ENCODE peak calls at places on chromosomes 11 and 22, in nine cellular contexts. One of them, this sample, is unnamed.

GRCh38 chr11:47412152-47412746 is 3.9 kb downstream of the SLC39A13 start:
- DNase-seq in HuH-7: peak; percentile 85
- DNase-seq in T-helper 9 cell: peak; percentile 48
- DNase-seq in AG08396: peak; percentile 68
- DNase-seq in HuH-7.5: peak; percentile 84
- DNase-seq in EL: peak; percentile 52
- DNase-seq in sciatic nerve: no peak
- DNase-seq in activated effector memory CD4-positive, alpha-beta T cell treated with Interleukin-2 at 50 U/mL for 16 hours: peak; percentile 38
- DNase-seq in amniotic epithelial cell: no peak
- DNase-seq in this sample: no peak

GRCh38 chr22:49693416-49693815 is 134.3 kb downstream of the BRD1 start:
- DNase-seq in sciatic nerve: peak; percentile 33
- DNase-seq in activated effector memory CD4-positive, alpha-beta T cell treated with Interleukin-2 at 50 U/mL for 16 hours: no peak
- DNase-seq in AG08396: no peak
- DNase-seq in amniotic epithelial cell: no peak
- DNase-seq in HuH-7: no peak
- DNase-seq in HuH-7.5: no peak
- DNase-seq in T-helper 9 cell: no peak
- DNase-seq in EL: no peak
- DNase-seq in this sample: no peak

GRCh38 chr22:33919591-33920501 is at the start of gene LARGE1:
- DNase-seq in activated effector memory CD4-positive, alpha-beta T cell treated with Interleukin-2 at 50 U/mL for 16 hours: no peak
- DNase-seq in AG08396: peak; percentile 74
- DNase-seq in T-helper 9 cell: no peak
- DNase-seq in sciatic nerve: peak; percentile 67
- DNase-seq in HuH-7: peak; percentile 26
- DNase-seq in HuH-7.5: no peak
- DNase-seq in amniotic epithelial cell: no peak
- DNase-seq in EL: no peak
- DNase-seq in this sample: peak; percentile 39

GRCh38 chr11:62547691-62548281 is 1.2 kb upstream of the AHNAK start:
- DNase-seq in EL: no peak
- DNase-seq in T-helper 9 cell: no peak
- DNase-seq in AG08396: no peak
- DNase-seq in sciatic nerve: no peak
- DNase-seq in HuH-7.5: peak; percentile 59
- DNase-seq in activated effector memory CD4-positive, alpha-beta T cell treated with Interleukin-2 at 50 U/mL for 16 hours: no peak
- DNase-seq in HuH-7: no peak
- DNase-seq in amniotic epithelial cell: no peak
- DNase-seq in this sample: no peak

GRCh38 chr11:11157201-11157600 is 195.8 kb downstream of the CSNK2A3 start:
- DNase-seq in HuH-7: peak; percentile 39
- DNase-seq in amniotic epithelial cell: peak; percentile 38
- DNase-seq in activated effector memory CD4-positive, alpha-beta T cell treated with Interleukin-2 at 50 U/mL for 16 hours: peak; percentile 31
- DNase-seq in sciatic nerve: no peak
- DNase-seq in T-helper 9 cell: peak; percentile 60
- DNase-seq in AG08396: peak; percentile 49
- DNase-seq in EL: peak; percentile 29
- DNase-seq in HuH-7.5: peak; percentile 17
- DNase-seq in this sample: peak; percentile 22

GRCh38 chr11:47338396-47339241 is 13.9 kb downstream of the MYBPC3 start:
- DNase-seq in T-helper 9 cell: no peak
- DNase-seq in AG08396: no peak
- DNase-seq in amniotic epithelial cell: no peak
- DNase-seq in HuH-7.5: no peak
- DNase-seq in EL: no peak
- DNase-seq in sciatic nerve: no peak
- DNase-seq in activated effector memory CD4-positive, alpha-beta T cell treated with Interleukin-2 at 50 U/mL for 16 hours: no peak
- DNase-seq in HuH-7: no peak
- DNase-seq in this sample: no peak

GRCh38 chr11:16099501-16099900 is 256.8 kb downstream of the SOX6 start:
- DNase-seq in EL: peak; percentile 46
- DNase-seq in AG08396: no peak
- DNase-seq in HuH-7: no peak
- DNase-seq in sciatic nerve: no peak
- DNase-seq in T-helper 9 cell: no peak
- DNase-seq in activated effector memory CD4-positive, alpha-beta T cell treated with Interleukin-2 at 50 U/mL for 16 hours: no peak
- DNase-seq in amniotic epithelial cell: no peak
- DNase-seq in HuH-7.5: no peak
- DNase-seq in this sample: no peak

GRCh38 chr11:104917259-104918112 is 19.2 kb upstream of the CASP12 start:
- DNase-seq in HuH-7.5: no peak
- DNase-seq in HuH-7: no peak
- DNase-seq in T-helper 9 cell: no peak
- DNase-seq in sciatic nerve: no peak
- DNase-seq in AG08396: no peak
- DNase-seq in amniotic epithelial cell: no peak
- DNase-seq in EL: no peak
- DNase-seq in activated effector memory CD4-positive, alpha-beta T cell treated with Interleukin-2 at 50 U/mL for 16 hours: no peak
- DNase-seq in this sample: no peak

GRCh38 chr22:50191041-50191740 is 5.5 kb downstream of the TRABD start:
- DNase-seq in activated effector memory CD4-positive, alpha-beta T cell treated with Interleukin-2 at 50 U/mL for 16 hours: peak; percentile 72
- DNase-seq in amniotic epithelial cell: peak; percentile 43
- DNase-seq in HuH-7: no peak
- DNase-seq in HuH-7.5: no peak
- DNase-seq in sciatic nerve: no peak
- DNase-seq in EL: no peak
- DNase-seq in AG08396: no peak
- DNase-seq in T-helper 9 cell: peak; percentile 74
- DNase-seq in this sample: no peak

GRCh38 chr22:30941363-30941740 is 27.2 kb downstream of the MORC2 start:
- DNase-seq in HuH-7: no peak
- DNase-seq in EL: no peak
- DNase-seq in activated effector memory CD4-positive, alpha-beta T cell treated with Interleukin-2 at 50 U/mL for 16 hours: peak; percentile 13
- DNase-seq in T-helper 9 cell: no peak
- DNase-seq in AG08396: no peak
- DNase-seq in amniotic epithelial cell: no peak
- DNase-seq in HuH-7.5: no peak
- DNase-seq in sciatic nerve: no peak
- DNase-seq in this sample: no peak

GRCh38 chr22:23301591-23301990 is 121.3 kb downstream of the BCR start:
- DNase-seq in T-helper 9 cell: no peak
- DNase-seq in HuH-7: no peak
- DNase-seq in amniotic epithelial cell: no peak
- DNase-seq in activated effector memory CD4-positive, alpha-beta T cell treated with Interleukin-2 at 50 U/mL for 16 hours: no peak
- DNase-seq in AG08396: no peak
- DNase-seq in sciatic nerve: no peak
- DNase-seq in HuH-7.5: no peak
- DNase-seq in EL: no peak
- DNase-seq in this sample: no peak

GRCh38 chr11:71227058-71227659 is 25.2 kb downstream of the SHANK2 start:
- DNase-seq in AG08396: no peak
- DNase-seq in EL: no peak
- DNase-seq in activated effector memory CD4-positive, alpha-beta T cell treated with Interleukin-2 at 50 U/mL for 16 hours: no peak
- DNase-seq in sciatic nerve: no peak
- DNase-seq in T-helper 9 cell: no peak
- DNase-seq in HuH-7: no peak
- DNase-seq in HuH-7.5: no peak
- DNase-seq in amniotic epithelial cell: no peak
- DNase-seq in this sample: no peak

GRCh38 chr22:35464399-35464798 is 64.5 kb downstream of the MCM5 start:
- DNase-seq in sciatic nerve: no peak
- DNase-seq in activated effector memory CD4-positive, alpha-beta T cell treated with Interleukin-2 at 50 U/mL for 16 hours: no peak
- DNase-seq in AG08396: no peak
- DNase-seq in amniotic epithelial cell: no peak
- DNase-seq in HuH-7: no peak
- DNase-seq in T-helper 9 cell: no peak
- DNase-seq in EL: no peak
- DNase-seq in HuH-7.5: no peak
- DNase-seq in this sample: no peak

GRCh38 chr22:45804319-45804985 is 132.8 kb downstream of the ATXN10 start:
- DNase-seq in HuH-7: no peak
- DNase-seq in AG08396: no peak
- DNase-seq in T-helper 9 cell: no peak
- DNase-seq in EL: no peak
- DNase-seq in HuH-7.5: no peak
- DNase-seq in activated effector memory CD4-positive, alpha-beta T cell treated with Interleukin-2 at 50 U/mL for 16 hours: no peak
- DNase-seq in amniotic epithelial cell: peak; percentile 68
- DNase-seq in sciatic nerve: no peak
- DNase-seq in this sample: peak; percentile 37

GRCh38 chr22:31122196-31122531 is 602 bp upstream of the INPP5J start:
- DNase-seq in T-helper 9 cell: no peak
- DNase-seq in activated effector memory CD4-positive, alpha-beta T cell treated with Interleukin-2 at 50 U/mL for 16 hours: no peak
- DNase-seq in HuH-7.5: no peak
- DNase-seq in HuH-7: no peak
- DNase-seq in EL: no peak
- DNase-seq in amniotic epithelial cell: no peak
- DNase-seq in AG08396: no peak
- DNase-seq in sciatic nerve: no peak
- DNase-seq in this sample: no peak

GRCh38 chr11:7498193-7498592 is 12.9 kb downstream of the OLFML1 start:
- DNase-seq in T-helper 9 cell: no peak
- DNase-seq in AG08396: no peak
- DNase-seq in HuH-7: no peak
- DNase-seq in EL: no peak
- DNase-seq in sciatic nerve: no peak
- DNase-seq in HuH-7.5: no peak
- DNase-seq in amniotic epithelial cell: no peak
- DNase-seq in activated effector memory CD4-positive, alpha-beta T cell treated with Interleukin-2 at 50 U/mL for 16 hours: no peak
- DNase-seq in this sample: no peak

GRCh38 chr11:70226967-70227366 is 23.9 kb downstream of the FADD start:
- DNase-seq in HuH-7: peak; percentile 84
- DNase-seq in activated effector memory CD4-positive, alpha-beta T cell treated with Interleukin-2 at 50 U/mL for 16 hours: no peak
- DNase-seq in EL: peak; percentile 29
- DNase-seq in HuH-7.5: peak; percentile 71
- DNase-seq in amniotic epithelial cell: peak; percentile 16
- DNase-seq in AG08396: no peak
- DNase-seq in sciatic nerve: no peak
- DNase-seq in T-helper 9 cell: no peak
- DNase-seq in this sample: no peak

GRCh38 chr11:111329306-111330204 is 31.2 kb downstream of the POU2AF3 start:
- DNase-seq in activated effector memory CD4-positive, alpha-beta T cell treated with Interleukin-2 at 50 U/mL for 16 hours: no peak
- DNase-seq in sciatic nerve: no peak
- DNase-seq in EL: no peak
- DNase-seq in amniotic epithelial cell: no peak
- DNase-seq in AG08396: no peak
- DNase-seq in HuH-7.5: no peak
- DNase-seq in T-helper 9 cell: no peak
- DNase-seq in HuH-7: no peak
- DNase-seq in this sample: no peak

GRCh38 chr11:69925366-69926196 is 106.4 kb upstream of the FGF3 start:
- DNase-seq in amniotic epithelial cell: no peak
- DNase-seq in HuH-7: no peak
- DNase-seq in AG08396: no peak
- DNase-seq in T-helper 9 cell: no peak
- DNase-seq in sciatic nerve: no peak
- DNase-seq in EL: no peak
- DNase-seq in activated effector memory CD4-positive, alpha-beta T cell treated with Interleukin-2 at 50 U/mL for 16 hours: no peak
- DNase-seq in HuH-7.5: no peak
- DNase-seq in this sample: no peak

GRCh38 chr11:11582261-11582701 is 39.5 kb downstream of the GALNT18 start:
- DNase-seq in T-helper 9 cell: no peak
- DNase-seq in activated effector memory CD4-positive, alpha-beta T cell treated with Interleukin-2 at 50 U/mL for 16 hours: no peak
- DNase-seq in HuH-7: no peak
- DNase-seq in EL: no peak
- DNase-seq in AG08396: no peak
- DNase-seq in HuH-7.5: no peak
- DNase-seq in sciatic nerve: no peak
- DNase-seq in amniotic epithelial cell: no peak
- DNase-seq in this sample: no peak

GRCh38 chr22:44701824-44702478 is at the start of gene PRR5:
- DNase-seq in T-helper 9 cell: peak; percentile 69
- DNase-seq in HuH-7: peak; percentile 87
- DNase-seq in AG08396: peak; percentile 95
- DNase-seq in sciatic nerve: peak; percentile 86
- DNase-seq in activated effector memory CD4-positive, alpha-beta T cell treated with Interleukin-2 at 50 U/mL for 16 hours: peak; percentile 81
- DNase-seq in HuH-7.5: peak; percentile 81
- DNase-seq in EL: peak; percentile 87
- DNase-seq in amniotic epithelial cell: peak; percentile 73
- DNase-seq in this sample: peak; percentile 79

This sample was measured in fibroblast of lung.